ENCODE peak calls at places on chromosomes 2 and 18, in five cellular contexts. U is A673, K is mammary epithelial cell, I is PC-9, T is PC-3. P is an unnamed sample.

GRCh38 chr18:12645751-12646203 is 12.1 kb downstream of the SPIRE1 start:
- DNase-seq in T (peak), I (peak), U (no peak), K (peak), P (no peak)

GRCh38 chr18:77366725-77367641 is 117.3 kb downstream of the GALR1 start:
- DNase-seq in T (peak), I (no peak), U (no peak), K (no peak), P (no peak)

GRCh38 chr18:51051105-51051712 is 21.2 kb downstream of the SMAD4 start:
- DNase-seq in I (no peak), K (peak), U (peak), T (peak), P (no peak)

GRCh38 chr2:11175293-11175795 is 20.1 kb downstream of the SLC66A3 start:
- DNase-seq in T (no peak), K (peak), U (no peak), I (no peak), P (peak)

GRCh38 chr2:46806526-46806925 is 109.1 kb downstream of the MCFD2 start:
- DNase-seq in I (no peak), K (peak), T (peak), U (no peak), P (no peak)

GRCh38 chr2:185638771-185639170 is 99.8 kb upstream of the FSIP2 start:
- DNase-seq in U (no peak), I (no peak), K (no peak), T (no peak), P (no peak)

GRCh38 chr18:75267643-75268184 is 57.1 kb downstream of the TSHZ1 start:
- DNase-seq in K (no peak), U (no peak), T (no peak), I (no peak), P (no peak)

GRCh38 chr2:126722546-126722945 is 66.6 kb downstream of the GYPC start:
- DNase-seq in K (no peak), U (no peak), T (no peak), I (no peak), P (no peak)

GRCh38 chr18:78783564-78783960 is 196.1 kb upstream of the SALL3 start:
- DNase-seq in K (no peak), T (no peak), I (no peak), U (no peak), P (no peak)

GRCh38 chr18:49398331-49398730 is 62.1 kb downstream of the DYM start:
- DNase-seq in I (no peak), U (no peak), T (no peak), K (no peak), P (no peak)

GRCh38 chr2:240479111-240479501 is 43.6 kb downstream of the GPC1 start:
- DNase-seq in I (no peak), T (no peak), U (no peak), K (no peak), P (no peak)

GRCh38 chr2:134288814-134289213 is 34.9 kb downstream of the MGAT5 start:
- DNase-seq in T (no peak), U (no peak), I (no peak), K (no peak), P (no peak)

GRCh38 chr2:221156335-221156734 is 415.8 kb downstream of the EPHA4 start:
- DNase-seq in T (no peak), I (no peak), U (peak), K (no peak), P (no peak)

GRCh38 chr2:650343-651310 is 26.6 kb downstream of the TMEM18 start:
- DNase-seq in T (no peak), K (no peak), U (no peak), I (no peak), P (no peak)

GRCh38 chr18:78766651-78767533 is 212.7 kb upstream of the SALL3 start:
- DNase-seq in K (no peak), I (no peak), U (no peak), T (no peak), P (no peak)

GRCh38 chr2:101325425-101325824 is 16.9 kb upstream of the RNF149 start:
- DNase-seq in K (no peak), I (no peak), U (no peak), T (no peak), P (no peak)

GRCh38 chr2:197573608-197574007 is 57.7 kb downstream of the MOB4 start:
- DNase-seq in T (no peak), U (no peak), I (no peak), K (no peak), P (no peak)

GRCh38 chr2:138777996-138778395 is 2.2 kb downstream of the NXPH2 start:
- DNase-seq in T (peak), U (peak), I (peak), K (no peak), P (no peak)

GRCh38 chr18:62682396-62682795 is 32.9 kb upstream of the PHLPP1 start:
- DNase-seq in U (peak), I (no peak), T (no peak), K (no peak), P (no peak)

GRCh38 chr18:26089247-26090129 is 925 bp downstream of the SS18 start:
- DNase-seq in T (peak), U (peak), K (peak), I (no peak), P (peak)

GRCh38 chr18:2847341-2848144 is 737 bp downstream of the EMILIN2 start:
- DNase-seq in U (peak), K (peak), T (no peak), I (no peak), P (no peak)

GRCh38 chr18:59697236-59697932 is at the start of gene CCBE1:
- DNase-seq in K (peak), I (peak), T (peak), U (peak), P (no peak)
- TF ChIP-seq EZH2 in K (no peak), I (no peak), T (no peak), U (no peak), P (no peak)

GRCh38 chr2:181685150-181685688 is 4.9 kb upstream of the NEUROD1 start:
- DNase-seq in I (peak), T (no peak), U (no peak), K (no peak), P (no peak)
- TF ChIP-seq EZH2 in I (no peak), T (no peak), U (no peak), K (peak), P (no peak)

GRCh38 chr2:212537311-212538155 is 1.1 kb downstream of the ERBB4 start:
- DNase-seq in K (no peak), I (peak), U (peak), T (peak), P (no peak)
- TF ChIP-seq EZH2 in K (peak), I (no peak), U (no peak), T (peak), P (no peak)

GRCh38 chr2:135812907-135813511 is 24.0 kb downstream of the LCT start:
- DNase-seq in T (no peak), I (no peak), K (no peak), U (no peak), P (no peak)

GRCh38 chr2:135817466-135817865 is 19.5 kb downstream of the LCT start:
- DNase-seq in T (no peak), U (no peak), K (no peak), I (no peak), P (no peak)

GRCh38 chr2:135819211-135819610 is 17.8 kb downstream of the LCT start:
- DNase-seq in I (no peak), T (peak), K (no peak), U (peak), P (peak)

GRCh38 chr2:135817946-135818345 is 19.0 kb downstream of the LCT start:
- DNase-seq in U (no peak), K (no peak), T (no peak), I (no peak), P (no peak)

GRCh38 chr2:135815269-135815668 is 21.7 kb downstream of the LCT start:
- DNase-seq in K (no peak), U (no peak), I (no peak), T (no peak), P (no peak)
- TF ChIP-seq EZH2 in K (no peak), U (no peak), I (no peak), T (no peak), P (no peak)

DNA sequence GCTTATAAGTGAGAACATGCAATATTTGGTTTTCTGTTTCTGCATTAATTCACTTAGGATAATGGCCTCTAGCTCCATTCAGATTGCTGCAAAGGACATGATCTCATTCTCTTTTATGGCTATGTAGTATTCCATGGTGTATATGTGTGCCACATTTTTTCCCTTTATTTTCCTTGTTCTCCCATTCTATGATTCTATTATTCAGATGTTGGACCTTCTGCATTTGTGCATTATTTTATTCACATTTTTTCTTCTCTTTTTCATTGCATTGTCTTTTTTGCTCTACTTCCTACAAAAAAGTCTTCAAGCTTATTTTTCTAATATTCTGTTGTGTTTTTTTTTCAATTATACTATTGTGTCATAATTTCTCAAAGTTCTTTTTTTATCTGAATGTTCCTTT is 11.1 kb upstream of the ANTXR1 start:
- DNase-seq in K (no peak), U (no peak), I (no peak), T (no peak), P (no peak)
- TF ChIP-seq EZH2 in K (no peak), U (no peak), I (no peak), T (no peak), P (no peak)

DNA sequence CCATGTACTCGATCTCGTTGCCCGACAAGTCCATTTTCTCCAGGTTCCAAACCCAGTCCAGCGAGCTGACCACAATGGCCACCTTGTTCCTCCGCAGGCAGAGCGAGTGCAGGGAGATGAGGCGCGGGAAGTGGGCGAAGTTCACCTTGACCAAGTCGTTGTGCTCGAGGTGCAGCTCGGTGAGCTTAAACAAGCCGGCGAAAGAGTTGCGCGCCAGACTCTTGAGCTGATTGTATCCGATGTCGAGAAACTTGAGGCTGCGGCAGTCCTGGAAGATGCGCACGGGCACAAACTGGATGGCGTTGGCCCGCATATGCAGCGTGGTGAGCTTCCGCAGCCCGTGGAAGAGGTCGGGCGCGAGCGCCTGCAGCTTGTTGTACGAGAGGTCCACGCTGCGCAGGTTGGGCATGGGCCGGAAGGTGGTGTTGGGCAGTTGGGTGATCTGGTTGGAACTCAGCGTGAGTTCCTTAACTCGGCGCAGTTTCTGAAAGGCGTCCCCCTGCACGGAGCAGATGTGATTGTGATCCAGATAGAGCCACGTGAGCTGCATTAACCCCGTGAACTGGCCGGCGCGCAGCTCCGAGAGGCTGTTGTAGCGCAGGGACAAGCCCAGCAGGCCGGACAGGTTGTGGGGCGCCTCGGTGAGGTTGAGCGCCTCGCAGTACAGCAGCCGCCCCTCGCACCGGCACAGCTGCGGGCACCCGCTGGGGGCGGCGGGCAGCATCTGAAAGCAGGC is 1.4 kb downstream of the LRRTM1 start:
- DNase-seq in K (no peak), I (no peak), T (no peak), U (no peak), P (no peak)
- TF ChIP-seq EZH2 in K (no peak), I (no peak), T (no peak), U (no peak), P (no peak)

GRCh38 chr2:120346667-120347358 is 877 bp downstream of the INHBB start:
- DNase-seq in T (no peak), K (peak), U (no peak), I (peak), P (no peak)
- TF ChIP-seq EZH2 in T (no peak), K (peak), U (peak), I (no peak), P (no peak)

DNA sequence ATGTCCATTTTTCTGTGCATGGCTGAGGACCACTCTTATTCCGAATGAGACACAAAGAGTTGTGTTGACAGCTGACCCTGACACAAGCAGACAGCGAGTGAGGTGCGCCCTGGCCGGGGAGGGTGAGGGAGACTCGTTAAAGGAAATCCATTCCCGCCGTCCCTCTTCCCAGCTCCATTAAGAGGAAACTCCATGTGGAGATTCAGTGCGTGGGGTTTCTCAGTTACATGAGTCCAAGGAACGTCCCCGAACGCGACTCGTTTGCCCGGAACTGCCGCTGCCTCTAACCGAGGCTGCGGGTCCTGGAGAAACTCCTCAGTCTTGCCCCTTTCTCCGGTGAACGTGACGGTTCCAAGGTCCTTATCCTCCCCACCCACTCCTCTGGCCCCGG is 1.0 kb downstream of the GREB1L start:
- DNase-seq in K (peak), I (no peak), U (no peak), T (peak), P (no peak)
- TF ChIP-seq EZH2 in K (no peak), I (no peak), U (peak), T (no peak), P (no peak)

GRCh38 chr18:907880-908512 is 3.3 kb downstream of the ADCYAP1 start:
- DNase-seq in T (no peak), I (no peak), U (no peak), K (no peak), P (no peak)
- TF ChIP-seq EZH2 in T (peak), I (no peak), U (no peak), K (peak), P (no peak)

GRCh38 chr2:170771049-170771937 is 1.1 kb downstream of the ERICH2 start:
- DNase-seq in K (peak), I (no peak), U (peak), T (peak), P (no peak)
- TF ChIP-seq EZH2 in K (no peak), I (no peak), U (peak), T (no peak), P (no peak)